ENCODE peak calls at places on chromosomes 5 and 9, in four cellular contexts. R is mesenchymal stem cell, D is HepG2, J is mammary epithelial cell. M is an unnamed sample.
A peak's percentile ranks its signal among the peaks of the same experiment; 100 is the strongest.

GRCh38 chr5:171459839-171460238 is 40.4 kb downstream of the FGF18 start:
- DNase-seq in R (no peak), D (no peak), J (no peak), M (no peak)

GRCh38 chr9:107491081-107492053 is 1.8 kb upstream of the KLF4 start:
- DNase-seq in R (peak; percentile 71), D (no peak), J (no peak), M (peak; percentile 65)

GRCh38 chr9:25519286-25519685 is 159.0 kb downstream of the TUSC1 start:
- DNase-seq in R (no peak), D (no peak), J (peak; percentile 6), M (no peak)

GRCh38 chr5:90550963-90551362 is 7.6 kb upstream of the ADGRV1 start:
- DNase-seq in R (no peak), D (no peak), J (no peak), M (no peak)

GRCh38 chr5:72296251-72296650 is 23.8 kb downstream of the MRPS27 start:
- DNase-seq in R (no peak), D (no peak), J (no peak), M (no peak)

GRCh38 chr9:104855837-104856236 is 72.1 kb downstream of the ABCA1 start:
- DNase-seq in R (no peak), D (no peak), J (no peak), M (no peak)

GRCh38 chr5:95153581-95153980 is 131.3 kb downstream of the MCTP1 start:
- DNase-seq in R (no peak), D (no peak), J (no peak), M (no peak)

GRCh38 chr9:18826248-18826647 is 206.8 kb downstream of the SAXO1 start:
- DNase-seq in R (no peak), D (no peak), J (no peak), M (peak; percentile 63)

GRCh38 chr5:158976035-158976434 is 123.7 kb downstream of the EBF1 start:
- DNase-seq in R (peak; percentile 16), D (no peak), J (peak; percentile 26), M (no peak)

GRCh38 chr5:120388016-120388781 is 75.9 kb upstream of the PRR16 start:
- DNase-seq in R (peak; percentile 94), D (no peak), J (peak; percentile 88), M (no peak)

GRCh38 chr5:148792649-148793048 is 33.8 kb upstream of the ADRB2 start:
- DNase-seq in R (no peak), D (no peak), J (no peak), M (no peak)

GRCh38 chr5:148791696-148792095 is 34.7 kb upstream of the ADRB2 start:
- DNase-seq in R (no peak), D (no peak), J (peak; percentile 81), M (no peak)

GRCh38 chr5:148796931-148797330 is 29.5 kb upstream of the ADRB2 start:
- DNase-seq in R (no peak), D (no peak), J (peak; percentile 68), M (no peak)

GRCh38 chr5:148794729-148795590 is 31.5 kb upstream of the ADRB2 start:
- DNase-seq in R (peak; percentile 66), D (no peak), J (peak; percentile 90), M (no peak)

DNA sequence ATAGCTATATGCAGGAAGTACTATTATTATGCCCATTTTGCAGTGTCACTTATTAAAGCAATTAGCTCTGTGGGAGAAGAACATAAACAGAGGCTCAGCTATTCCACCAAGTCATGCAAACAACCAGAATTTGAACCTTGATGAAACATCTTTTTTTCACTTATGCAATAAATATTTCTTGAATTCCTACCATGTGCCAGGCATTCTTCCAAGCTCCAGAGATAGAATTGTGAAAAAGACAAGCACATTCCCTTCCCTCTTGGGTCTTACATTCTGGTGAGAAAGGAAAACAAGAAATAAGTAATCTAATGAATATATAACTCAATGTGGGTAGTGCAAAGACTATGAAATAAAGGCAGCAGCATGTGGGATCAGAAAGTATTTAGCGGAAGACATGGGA is 32.1 kb upstream of the ADRB2 start:
- DNase-seq in R (no peak), D (no peak), J (no peak), M (no peak)
- H3K9ac ChIP-seq in R (no peak overlapping the region), D (no peak overlapping the region), J (no peak overlapping the region), M (no peak overlapping the region)

DNA sequence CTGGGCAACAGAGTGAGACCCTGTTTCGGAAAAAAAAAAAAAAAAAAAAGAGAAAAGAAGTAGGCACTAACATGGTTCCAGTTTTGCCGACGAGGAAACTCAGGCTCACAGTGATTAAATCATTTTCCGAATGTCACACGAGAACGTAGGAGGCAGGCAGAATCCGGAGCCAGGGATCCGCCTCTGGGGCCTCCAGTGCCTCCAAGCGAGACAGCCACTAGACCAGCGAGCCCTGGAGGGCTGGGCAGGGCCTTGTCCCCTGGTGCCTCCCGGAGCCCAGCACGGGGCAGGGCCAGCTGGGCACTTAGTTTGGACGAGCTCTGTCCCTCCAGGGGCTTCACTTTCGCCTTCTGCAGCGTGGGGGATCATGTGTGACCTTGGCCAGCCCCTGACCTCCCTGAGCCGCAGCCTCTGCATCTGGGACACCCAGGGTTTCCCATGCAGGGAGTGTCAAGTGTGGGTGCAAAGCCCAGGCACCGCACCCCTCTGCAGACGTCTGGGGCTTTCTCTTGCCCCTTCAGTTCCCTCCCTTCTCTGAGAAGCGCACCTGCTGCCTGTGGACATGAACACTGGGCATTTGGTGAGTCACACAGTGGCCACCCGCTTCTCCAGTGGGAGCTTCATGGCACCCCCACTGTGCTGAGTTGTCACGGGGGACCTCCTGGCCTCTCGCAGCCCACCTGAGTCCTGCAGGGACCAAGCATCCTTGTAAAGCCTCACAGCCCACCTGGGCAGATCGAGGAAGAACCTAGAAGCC is 80.3 kb downstream of the RXRA start:
- DNase-seq in R (peak; percentile 49), D (no peak), J (no peak), M (no peak)
- H3K4me3 ChIP-seq in R (no peak overlapping the region), D (no peak overlapping the region), J (no peak overlapping the region), M (no peak overlapping the region)

DNA sequence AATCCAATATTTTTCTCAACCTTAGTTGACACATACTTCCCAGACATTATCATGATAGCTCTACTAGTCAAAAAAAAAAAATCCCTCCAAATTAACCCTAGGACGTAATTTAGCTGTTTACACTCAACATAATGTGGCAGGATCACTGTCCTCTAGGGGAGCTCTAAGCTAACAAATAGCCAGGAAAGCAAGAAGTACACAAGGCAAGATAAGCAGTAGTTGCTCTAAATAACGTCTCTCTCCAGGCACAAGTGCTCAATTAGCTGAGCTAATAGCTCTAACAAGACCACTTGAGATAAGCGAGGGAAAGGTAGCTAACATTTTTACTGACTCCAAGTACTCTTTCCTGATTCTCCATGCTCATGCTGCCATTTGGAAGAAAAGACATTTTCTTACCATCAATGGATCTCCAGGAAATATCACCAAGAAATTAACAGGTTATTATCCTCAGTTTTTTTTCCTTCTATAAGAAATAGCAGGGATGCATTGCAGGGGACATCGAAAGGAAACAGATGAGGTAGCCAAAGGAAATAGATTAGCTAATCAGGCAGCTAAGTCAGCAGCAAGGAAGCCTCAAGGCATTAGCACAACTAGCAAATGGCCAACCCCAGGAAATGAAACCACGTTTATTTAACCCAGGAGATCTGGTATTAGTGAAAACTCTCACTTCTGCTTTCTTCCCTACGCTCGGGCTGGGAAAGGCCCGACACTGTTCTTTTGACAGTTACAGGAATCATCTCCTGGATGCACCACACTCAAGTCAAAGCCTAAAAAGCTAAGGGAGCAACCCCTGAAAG is 614.1 kb downstream of the PTPRD start:
- DNase-seq in R (peak; percentile 47), D (peak; percentile 4), J (peak; percentile 9), M (peak; percentile 67)
- H3K9ac ChIP-seq in R (no peak overlapping the region), D (no peak overlapping the region), J (no peak overlapping the region), M (peak overlapping the region; percentile 34)

GRCh38 chr9:12814877-12815237 is 40.0 kb downstream of the LURAP1L start:
- DNase-seq in R (no peak), D (no peak), J (no peak), M (no peak)
- H3K4me3 ChIP-seq in R (no peak overlapping the region), D (peak overlapping the region; percentile 56), J (no peak overlapping the region), M (no peak overlapping the region)

GRCh38 chr9:134318941-134319305 is 7.3 kb upstream of the RXRA start:
- DNase-seq in R (no peak), D (no peak), J (no peak), M (no peak)

GRCh38 chr9:134320916-134321570 is 5.2 kb upstream of the RXRA start:
- DNase-seq in R (no peak), D (peak; percentile 81), J (no peak), M (no peak)

GRCh38 chr9:134320195-134320885 is 5.9 kb upstream of the RXRA start:
- DNase-seq in R (no peak), D (no peak), J (no peak), M (peak; percentile 75)

GRCh38 chr9:134318481-134318891 is 7.8 kb upstream of the RXRA start:
- DNase-seq in R (no peak), D (no peak), J (no peak), M (no peak)

DNA sequence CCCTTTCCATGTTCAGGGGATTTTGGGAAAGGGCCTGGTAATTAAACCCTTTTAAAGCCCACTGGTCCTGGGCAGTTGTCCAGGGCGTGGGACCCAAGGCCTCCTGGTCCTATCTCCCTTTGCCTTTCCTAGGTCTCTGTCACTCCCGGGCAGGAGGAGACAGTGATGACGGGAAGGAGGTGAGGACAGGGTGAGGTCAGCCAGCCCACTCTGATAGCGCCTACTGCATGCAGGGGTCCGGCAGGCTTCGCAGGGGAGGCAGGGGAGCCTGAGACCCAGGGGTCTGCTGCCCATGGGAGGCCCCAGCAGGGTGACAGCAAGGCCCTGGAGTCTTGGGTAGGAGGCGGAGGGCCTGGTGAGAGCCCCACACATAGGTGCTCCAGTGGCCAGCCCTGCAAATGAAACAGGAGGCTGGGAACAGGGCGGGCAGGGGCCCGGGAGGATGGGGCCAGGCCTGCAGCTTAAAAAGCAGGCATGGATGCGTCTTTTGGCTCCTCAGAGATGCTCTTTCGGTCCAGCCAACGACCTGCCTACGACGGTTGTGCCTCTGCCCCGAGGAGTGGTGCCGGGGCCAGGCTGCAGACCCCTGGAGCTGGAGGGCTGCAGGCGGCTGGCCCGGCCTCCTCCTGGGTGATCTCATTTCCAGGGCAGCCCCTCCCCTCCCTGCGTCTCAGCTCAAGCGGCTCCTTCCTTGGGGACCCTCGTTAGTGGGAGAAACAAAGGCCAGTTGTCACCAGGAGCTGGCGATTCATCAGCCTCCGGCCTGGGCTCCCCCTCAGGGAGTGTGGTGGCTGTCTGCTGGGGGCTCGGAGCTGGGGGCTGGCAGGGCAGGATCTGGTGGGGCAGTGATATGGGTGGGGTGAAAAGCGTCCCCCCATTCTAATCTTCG is 6.7 kb upstream of the RXRA start:
- DNase-seq in R (no peak), D (no peak), J (no peak), M (no peak)
- H3K9ac ChIP-seq in R (no peak overlapping the region), D (no peak overlapping the region), J (no peak overlapping the region), M (no peak overlapping the region)